ENCODE peak calls at places on chromosomes 1 and 21, in six cellular contexts. G is ovary, Q is spleen, T is A549, H is esophagus squamous epithelium, N is right lobe of liver. L is an unnamed sample.

GRCh38 chr1:166165661-166166399 is 971 bp downstream of the FAM78B start:
- DNase-seq in N (peak), H (no peak), T (peak), G (peak), Q (peak), L (peak)

GRCh38 chr1:227424159-227424680 is 105.9 kb upstream of the CDC42BPA start:
- DNase-seq in N (no peak), Q (no peak), G (no peak), T (no peak), H (no peak), L (no peak)

GRCh38 chr21:34511787-34512451 is at the start of gene KCNE1:
- DNase-seq in Q (peak), N (peak), H (no peak), T (no peak), G (no peak), L (no peak)

GRCh38 chr1:162977944-162978568 is 91.1 kb upstream of the RGS4 start:
- DNase-seq in G (no peak), N (no peak), H (no peak), T (no peak), Q (no peak), L (no peak)

GRCh38 chr1:24805534-24806301 is 60.5 kb downstream of the CLIC4 start:
- DNase-seq in G (no peak), H (no peak), N (no peak), Q (no peak), T (no peak), L (no peak)

GRCh38 chr1:202563818-202564217 is 146.4 kb downstream of the SYT2 start:
- DNase-seq in T (no peak), N (no peak), H (no peak), G (no peak), Q (no peak), L (no peak)

GRCh38 chr1:58460469-58460868 is 86.1 kb downstream of the OMA1 start:
- DNase-seq in T (no peak), N (no peak), H (no peak), Q (no peak), G (no peak), L (no peak)

GRCh38 chr1:23798662-23799142 is 1.9 kb downstream of the GALE start:
- DNase-seq in G (no peak), Q (peak), N (peak), H (no peak), T (peak), L (no peak)

GRCh38 chr1:182614796-182615451 is 10.7 kb upstream of the RGS16 start:
- DNase-seq in N (peak), T (peak), Q (peak), G (peak), H (no peak), L (peak)

GRCh38 chr1:73034255-73034654 is 751.9 kb upstream of the NEGR1 start:
- DNase-seq in H (no peak), T (no peak), G (no peak), Q (no peak), N (no peak), L (no peak)

GRCh38 chr1:151147132-151147503 is 687 bp upstream of the SEMA6C start:
- DNase-seq in N (no peak), T (no peak), H (no peak), G (peak), Q (no peak), L (no peak)

GRCh38 chr1:151146072-151146415 is 387 bp downstream of the SEMA6C start:
- DNase-seq in H (no peak), G (no peak), N (no peak), T (no peak), Q (no peak), L (no peak)

GRCh38 chr1:151147685-151148084 is 1.3 kb upstream of the SEMA6C start:
- DNase-seq in T (no peak), N (no peak), H (no peak), G (no peak), Q (no peak), L (peak)

GRCh38 chr1:151145158-151146071 is 1.0 kb downstream of the SEMA6C start:
- DNase-seq in Q (peak), T (no peak), H (no peak), N (no peak), G (no peak), L (no peak)

DNA sequence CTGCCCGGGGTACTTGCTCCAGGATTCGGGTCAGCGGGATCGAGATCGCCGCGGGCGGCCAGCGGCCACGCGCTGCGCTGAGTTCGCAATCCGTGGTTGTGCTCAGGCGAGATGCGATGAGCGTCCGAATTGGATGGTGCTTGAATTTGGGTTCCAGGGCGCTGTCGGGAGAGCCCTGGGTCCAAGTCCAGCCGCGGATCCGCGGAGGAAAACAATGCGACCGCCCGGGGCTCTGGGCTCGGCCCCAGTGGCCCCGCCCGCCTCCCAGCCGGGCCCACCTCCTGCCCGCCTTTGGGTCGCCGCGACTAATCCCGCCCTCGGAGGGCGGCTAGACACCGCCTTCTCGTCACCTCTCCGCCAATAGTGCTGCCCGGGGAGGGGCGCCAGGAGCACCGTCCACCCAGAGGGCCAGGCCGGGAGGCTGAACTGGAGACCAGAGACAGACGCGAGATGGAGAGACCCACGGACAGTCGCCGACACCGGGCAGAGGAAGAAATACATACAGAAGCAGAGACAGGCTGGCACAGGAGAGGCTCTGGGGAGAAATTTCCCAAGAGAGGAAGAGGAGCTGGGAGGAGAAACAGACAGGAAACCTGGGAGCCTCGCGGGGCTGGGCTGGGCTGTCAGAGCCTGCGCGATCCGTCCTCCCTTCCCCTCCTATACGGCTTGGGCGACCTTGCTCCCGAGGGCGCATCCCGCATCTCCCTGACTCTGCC is at the start of gene SEMA6C:
- DNase-seq in H (peak), G (peak), N (peak), T (peak), Q (peak), L (peak)
- H3K27ac ChIP-seq in H (peak), G (peak), N (peak), T (peak), Q (peak), L (peak)

DNA sequence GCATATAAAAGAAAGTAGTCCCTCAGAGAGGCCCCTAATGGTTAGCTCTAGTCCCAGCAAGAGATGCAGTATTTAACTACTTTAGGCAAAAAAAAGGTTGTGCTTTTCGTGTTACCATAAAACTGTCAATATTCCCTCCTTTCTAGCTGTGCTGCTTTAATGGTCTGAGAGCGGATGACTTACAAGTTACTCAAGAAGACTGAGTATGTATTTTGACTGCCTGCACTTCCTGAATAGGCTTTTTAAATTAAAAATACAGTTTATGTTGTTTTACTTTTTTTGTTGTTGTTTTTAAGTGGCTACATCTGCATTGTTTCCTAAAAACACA is 152.2 kb downstream of the NFIA start:
- DNase-seq in H (no peak), G (no peak), Q (no peak), N (no peak), T (no peak), L (no peak)
- H3K4me3 ChIP-seq in H (no peak), G (no peak), Q (no peak), N (no peak), T (no peak), L (no peak)

DNA sequence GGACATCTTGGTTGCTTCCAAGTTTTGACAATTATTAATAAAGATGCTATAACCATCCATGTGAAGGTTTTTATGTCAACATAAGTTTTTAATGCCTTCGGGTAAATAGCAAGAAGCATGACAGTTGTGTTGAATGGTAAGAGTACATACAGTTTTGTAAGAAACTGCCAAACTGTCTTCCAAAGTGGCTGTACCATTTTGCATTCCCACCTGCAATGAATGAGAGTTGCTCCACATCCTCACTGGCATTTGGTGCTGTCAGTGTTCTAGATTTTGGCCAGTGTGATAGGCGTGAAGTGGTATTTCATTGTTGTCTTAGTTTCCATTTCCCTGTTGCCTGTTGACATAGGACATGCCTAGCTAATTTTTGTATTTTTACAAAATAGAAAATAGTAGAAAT is 45.4 kb downstream of the CD58 start:
- DNase-seq in H (no peak), N (no peak), T (no peak), G (no peak), Q (no peak), L (no peak)
- TF ChIP-seq POLR2A in H (no peak), N (no peak), T (no peak), G (no peak), Q (no peak), L (no peak)

DNA sequence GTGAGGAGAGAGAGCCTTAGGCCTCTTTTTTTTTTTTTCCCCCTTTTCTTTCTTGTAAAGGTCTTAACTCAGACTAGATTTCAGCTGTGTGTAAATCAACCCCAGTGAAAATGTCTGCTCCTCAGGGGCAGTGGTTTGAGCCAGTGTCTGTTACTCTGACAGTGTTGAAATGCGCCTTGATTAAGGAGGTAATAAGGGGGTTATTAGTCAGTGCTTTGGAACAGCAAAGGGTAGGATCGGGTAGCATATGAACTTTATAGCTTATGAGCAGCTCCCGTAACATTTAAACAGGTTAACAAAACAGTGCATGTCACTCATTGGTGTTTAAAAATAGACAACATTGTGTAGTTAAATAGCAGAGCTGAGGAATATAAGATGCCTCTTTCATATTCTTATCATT is 10.3 kb downstream of the UTP11 start:
- DNase-seq in G (no peak), T (no peak), N (no peak), H (no peak), Q (no peak), L (no peak)
- H3K27ac ChIP-seq in G (no peak), T (no peak), N (no peak), H (no peak), Q (no peak), L (no peak)

L was measured in Peyer's patch.